ENCODE peak calls at places on chromosomes 12 and 14, in ten cellular contexts. H is EL, L is dermis blood vessel endothelial cell, A is T-helper 17 cell, E is T-helper 2 cell, W is COR-L47, N is astrocyte of the spinal cord, U is T-cell, Q is LoVo, J is psoas muscle. T is an unnamed sample.

GRCh38 chr12:114993202-114993601 is 309.2 kb upstream of the TBX3 start:
- DNase-seq in H (no peak), L (no peak), A (no peak), E (no peak), W (no peak), N (no peak), U (no peak), Q (no peak), J (no peak), T (no peak)

GRCh38 chr12:102441077-102441596 is 39.2 kb downstream of the IGF1 start:
- DNase-seq in H (no peak), L (no peak), A (no peak), E (no peak), W (no peak), N (no peak), U (no peak), Q (no peak), J (no peak), T (no peak)

GRCh38 chr14:72457641-72458040 is 436.3 kb downstream of the DPF3 start:
- DNase-seq in H (peak; percentile 94), L (no peak), A (no peak), E (no peak), W (no peak), N (peak; percentile 80), U (no peak), Q (no peak), J (no peak), T (no peak)

GRCh38 chr12:71958056-71958455 is 19.4 kb downstream of the TPH2 start:
- DNase-seq in H (peak; percentile 68), L (no peak), A (no peak), E (no peak), W (no peak), N (peak; percentile 28), U (no peak), Q (no peak), J (no peak), T (no peak)

GRCh38 chr14:106843951-106844483 is 1317.6 kb downstream of the TMEM121 start:
- DNase-seq in H (no peak), L (no peak), A (no peak), E (peak; percentile 33), W (no peak), N (no peak), U (no peak), Q (peak; percentile 73), J (no peak), T (peak; percentile 10)

GRCh38 chr12:56983386-56983785 is 23.0 kb downstream of the ZBTB39 start:
- DNase-seq in H (no peak), L (no peak), A (no peak), E (no peak), W (no peak), N (no peak), U (no peak), Q (no peak), J (no peak), T (no peak)

GRCh38 chr14:22449612-22449930 is 139.5 kb downstream of the DAD1 start:
- DNase-seq in H (no peak), L (no peak), A (no peak), E (no peak), W (no peak), N (no peak), U (no peak), Q (no peak), J (no peak), T (no peak)

GRCh38 chr14:37369446-37369845 is 171.7 kb downstream of the MIPOL1 start:
- DNase-seq in H (no peak), L (no peak), A (no peak), E (no peak), W (peak; percentile 62), N (no peak), U (no peak), Q (no peak), J (no peak), T (no peak)

GRCh38 chr12:30169839-30170591 is 386.3 kb upstream of the TMTC1 start:
- DNase-seq in H (no peak), L (no peak), A (no peak), E (no peak), W (no peak), N (no peak), U (no peak), Q (no peak), J (peak; percentile 49), T (no peak)

GRCh38 chr14:52318829-52319604 is 4.9 kb downstream of the PTGER2 start:
- DNase-seq in H (no peak), L (no peak), A (no peak), E (no peak), W (no peak), N (peak; percentile 43), U (no peak), Q (no peak), J (no peak), T (no peak)

GRCh38 chr14:53951661-53952265 is 4.9 kb downstream of the BMP4 start:
- DNase-seq in H (no peak), L (peak; percentile 34), A (no peak), E (no peak), W (no peak), N (peak; percentile 26), U (no peak), Q (no peak), J (no peak), T (no peak)

GRCh38 chr12:49261726-49262125 is 3.2 kb upstream of the TUBA1C start:
- DNase-seq in H (peak; percentile 69), L (no peak), A (no peak), E (no peak), W (no peak), N (no peak), U (no peak), Q (no peak), J (no peak), T (no peak)

GRCh38 chr12:27064397-27065342 is 17.7 kb downstream of the C12orf71 start:
- DNase-seq in H (no peak), L (peak; percentile 38), A (no peak), E (no peak), W (no peak), N (no peak), U (no peak), Q (no peak), J (no peak), T (no peak)

GRCh38 chr12:78530065-78530765 is 334.4 kb upstream of the SYT1 start:
- DNase-seq in H (peak; percentile 7), L (no peak), A (no peak), E (no peak), W (no peak), N (peak; percentile 68), U (no peak), Q (no peak), J (no peak), T (no peak)

GRCh38 chr12:8519208-8519607 is 5.9 kb downstream of the CLEC4D start:
- DNase-seq in H (no peak), L (no peak), A (no peak), E (no peak), W (no peak), N (no peak), U (no peak), Q (no peak), J (no peak), T (no peak)

GRCh38 chr14:69595336-69595735 is 16.1 kb upstream of the SUSD6 start:
- DNase-seq in H (no peak), L (no peak), A (no peak), E (no peak), W (no peak), N (no peak), U (no peak), Q (no peak), J (no peak), T (no peak)

T was measured in SW 1271.